ENCODE peak calls at places on chromosomes 5 and 9, in four cellular contexts. Z is body of pancreas, S is transverse colon, P is ovary. Y is an unnamed sample. For H3K9me3 and H3K27me3, the result is how much of the 10 kb centered on the place peaks cover.

GRCh38 chr9:69174645-69175487 is 789 bp downstream of the TJP2 start:
- DNase-seq in Z (no peak), S (peak), P (peak), Y (peak)

GRCh38 chr5:2430606-2431005 is 320.9 kb downstream of the IRX2 start:
- DNase-seq in P (no peak), Z (no peak), S (no peak), Y (no peak)

GRCh38 chr5:122921826-122922225 is 76.4 kb downstream of the SNX24 start:
- DNase-seq in Z (no peak), S (no peak), P (no peak), Y (no peak)

GRCh38 chr9:115262952-115263351 is 145.0 kb upstream of the TNC start:
- DNase-seq in S (no peak), P (no peak), Z (no peak), Y (no peak)

GRCh38 chr9:89807101-89807395 is 202.2 kb downstream of the GADD45G start:
- DNase-seq in Z (no peak), P (no peak), S (no peak), Y (no peak)

GRCh38 chr9:126860757-126861466 is 473 bp downstream of the ZBTB34 start:
- DNase-seq in P (no peak), Z (peak), S (peak), Y (peak)

GRCh38 chr5:142871056-142871879 is 101.1 kb downstream of the ARHGAP26 start:
- DNase-seq in Z (peak), P (no peak), S (peak), Y (no peak)

GRCh38 chr5:180026320-180026719 is 45.2 kb downstream of the RNF130 start:
- DNase-seq in P (no peak), Z (peak), S (no peak), Y (no peak)

GRCh38 chr5:149125386-149125891 is 15.9 kb upstream of the ABLIM3 start:
- DNase-seq in Z (peak), S (no peak), P (no peak), Y (peak)

GRCh38 chr9:92633879-92634278 is 36.1 kb downstream of the IPPK start:
- DNase-seq in S (no peak), Z (no peak), P (peak), Y (no peak)

GRCh38 chr9:82695704-82696103 is 367.2 kb downstream of the RASEF start:
- DNase-seq in S (no peak), P (no peak), Z (no peak), Y (no peak)

GRCh38 chr5:27038476-27038875 is at the start of gene CDH9:
- DNase-seq in Z (no peak), S (no peak), P (no peak), Y (no peak)

GRCh38 chr5:112234000-112234399 is 185.1 kb downstream of the EPB41L4A start:
- DNase-seq in S (no peak), Z (no peak), P (no peak), Y (no peak)

GRCh38 chr9:224540-225520 is 10.2 kb downstream of the DOCK8 start:
- DNase-seq in Z (no peak), P (no peak), S (no peak), Y (no peak)

GRCh38 chr5:143986567-143987242 is 174.7 kb downstream of the HMHB1 start:
- DNase-seq in Z (no peak), S (no peak), P (no peak), Y (no peak)

GRCh38 chr5:80246995-80247729 is 8.7 kb downstream of the SERINC5 start:
- DNase-seq in Z (peak), P (no peak), S (peak), Y (peak)

GRCh38 chr5:39148983-39149534 is 70.3 kb downstream of the FYB1 start:
- DNase-seq in Z (no peak), S (no peak), P (no peak), Y (no peak)

GRCh38 chr9:22119537-22120167 is 110.5 kb upstream of the CDKN2B start:
- DNase-seq in Z (no peak), S (no peak), P (no peak), Y (peak)

GRCh38 chr9:124975131-124975530 is 34.2 kb upstream of the GOLGA1 start:
- DNase-seq in P (no peak), S (no peak), Z (no peak), Y (no peak)

GRCh38 chr5:98397081-98397480 is 376.4 kb upstream of the RGMB start:
- DNase-seq in P (no peak), Z (no peak), S (no peak), Y (no peak)

GRCh38 chr5:37938861-37939260 is 99.0 kb upstream of the GDNF start:
- DNase-seq in Z (no peak), P (no peak), S (no peak), Y (no peak)

DNA sequence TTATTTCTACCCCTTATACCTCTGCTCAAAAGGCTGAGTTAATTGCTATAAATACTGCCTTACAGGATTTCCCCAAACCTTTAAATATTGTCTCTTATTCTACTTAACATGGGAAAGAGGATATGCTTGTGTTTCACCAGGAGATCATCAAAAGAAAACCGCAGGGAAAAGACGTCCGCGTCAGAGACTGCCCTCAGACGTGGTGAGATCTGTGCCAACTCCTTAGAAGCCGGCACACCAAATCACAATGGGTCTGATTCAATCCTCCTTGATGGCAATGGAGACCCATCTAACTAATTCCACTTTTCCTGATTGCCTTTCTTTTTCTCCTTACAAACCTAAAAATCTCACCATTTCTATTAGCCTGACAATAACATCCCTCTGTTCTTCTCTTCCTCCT is 55.0 kb downstream of the SH3PXD2B start:
- DNase-seq in Z (no peak), P (no peak), S (no peak), Y (no peak)
- H3K9me3 ChIP-seq in Z (under half), P (under half), S (under half), Y (under half)

DNA sequence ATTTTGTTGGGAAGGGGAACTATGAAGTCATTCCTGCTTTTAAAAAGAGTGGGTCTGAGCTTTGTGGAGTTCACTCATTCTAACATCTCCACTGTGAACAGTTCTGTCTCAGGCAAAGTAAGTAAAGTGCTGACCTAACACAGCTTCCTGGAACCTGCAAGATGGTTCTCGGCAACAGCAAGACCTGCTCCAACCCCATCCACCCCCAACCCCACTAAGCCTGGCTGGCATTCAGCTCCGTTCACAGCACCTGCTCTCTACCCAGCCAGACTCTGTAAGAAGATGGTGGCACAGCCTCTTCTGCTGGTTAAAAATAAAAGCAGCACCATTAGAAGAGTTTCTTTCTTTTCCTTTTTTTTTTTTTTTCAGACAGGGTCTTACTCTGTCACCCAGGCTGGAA is 42.0 kb downstream of the EPB41L4B start:
- DNase-seq in Z (peak), S (no peak), P (no peak), Y (no peak)
- H3K27me3 ChIP-seq in Z (under half), S (under half), P (under half), Y (under half)

GRCh38 chr5:33507426-33507825 is 66.7 kb downstream of the TARS1 start:
- DNase-seq in P (no peak), S (no peak), Z (no peak), Y (no peak)

GRCh38 chr5:33513786-33514185 is 73.0 kb downstream of the TARS1 start:
- DNase-seq in P (no peak), Z (no peak), S (no peak), Y (no peak)

DNA sequence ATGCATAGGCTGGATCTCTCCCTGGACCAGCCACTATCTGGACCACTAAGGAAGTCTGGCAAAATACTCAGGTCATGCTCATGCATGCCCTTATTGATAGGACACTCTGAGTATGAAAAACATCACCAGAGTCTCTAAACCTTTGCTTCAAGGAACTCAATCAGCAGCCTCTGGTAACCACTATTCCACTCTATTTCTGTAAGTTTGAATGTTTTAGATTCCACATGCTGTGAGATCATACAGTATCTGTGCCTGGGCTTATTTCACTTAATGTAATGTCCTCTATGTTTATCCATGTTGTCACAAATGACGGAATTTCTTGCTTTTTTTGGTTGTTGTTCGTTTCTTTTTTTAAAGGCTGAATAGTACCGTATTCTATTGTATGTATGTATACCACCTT is 68.3 kb downstream of the TARS1 start:
- DNase-seq in P (no peak), S (no peak), Z (no peak), Y (no peak)
- TF ChIP-seq CTCF in P (no peak), S (no peak), Z (no peak), Y (no peak)

GRCh38 chr5:178965465-178966055 is 24.6 kb downstream of the ZNF454 start:
- DNase-seq in Z (no peak), S (no peak), P (no peak), Y (no peak)
- H3K9me3 ChIP-seq in Z (under half), S (half or more), P (under half), Y (under half)

GRCh38 chr5:181167814-181168488 is 20.6 kb downstream of the OR2V2 start:
- DNase-seq in Z (no peak), P (no peak), S (no peak), Y (peak)
- H3K27me3 ChIP-seq in Z (under half), P (under half), S (half or more), Y (under half)

GRCh38 chr9:74773886-74774479 is 113.7 kb downstream of the TRPM6 start:
- DNase-seq in P (peak), Z (peak), S (peak), Y (peak)

GRCh38 chr9:74772126-74772525 is 115.6 kb downstream of the TRPM6 start:
- DNase-seq in S (no peak), P (no peak), Z (no peak), Y (no peak)

GRCh38 chr9:74771672-74772071 is 116.0 kb downstream of the TRPM6 start:
- DNase-seq in Z (no peak), P (no peak), S (no peak), Y (no peak)

GRCh38 chr9:74770508-74771261 is 117.0 kb downstream of the TRPM6 start:
- DNase-seq in Z (peak), P (peak), S (peak), Y (peak)

DNA sequence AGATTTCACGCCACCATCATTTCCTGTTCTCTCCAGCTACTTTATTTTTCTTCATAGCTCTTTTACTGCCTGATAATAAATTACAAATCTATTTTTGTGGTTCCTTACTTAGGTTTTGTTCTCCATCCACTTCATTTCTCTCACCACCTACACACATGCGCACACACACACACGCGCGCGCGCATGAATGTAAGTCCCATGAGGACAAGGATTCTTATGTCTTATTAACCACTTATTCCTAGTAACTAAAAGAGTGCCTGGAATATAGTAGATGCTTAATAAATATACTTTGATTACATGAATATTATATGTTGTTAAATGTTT is 116.5 kb downstream of the TRPM6 start:
- DNase-seq in P (no peak), Z (no peak), S (no peak), Y (no peak)
- TF ChIP-seq CTCF in P (no peak), Z (no peak), S (no peak), Y (no peak)

GRCh38 chr9:81382281-81382680 is 307.1 kb downstream of the TLE1 start:
- DNase-seq in Z (no peak), S (no peak), P (no peak), Y (no peak)
- H3K9me3 ChIP-seq in Z (under half), S (under half), P (under half), Y (under half)

GRCh38 chr5:146342519-146342881 is 3.9 kb downstream of the POU4F3 start:
- DNase-seq in S (no peak), Z (no peak), P (no peak), Y (no peak)

GRCh38 chr5:146339715-146340259 is 1.1 kb downstream of the POU4F3 start:
- DNase-seq in Z (no peak), S (no peak), P (no peak), Y (no peak)

GRCh38 chr5:146340260-146341081 is 1.8 kb downstream of the POU4F3 start:
- DNase-seq in P (peak), Z (peak), S (no peak), Y (no peak)

GRCh38 chr5:146342882-146343865 is 4.5 kb downstream of the POU4F3 start:
- DNase-seq in S (no peak), P (no peak), Z (no peak), Y (no peak)

DNA sequence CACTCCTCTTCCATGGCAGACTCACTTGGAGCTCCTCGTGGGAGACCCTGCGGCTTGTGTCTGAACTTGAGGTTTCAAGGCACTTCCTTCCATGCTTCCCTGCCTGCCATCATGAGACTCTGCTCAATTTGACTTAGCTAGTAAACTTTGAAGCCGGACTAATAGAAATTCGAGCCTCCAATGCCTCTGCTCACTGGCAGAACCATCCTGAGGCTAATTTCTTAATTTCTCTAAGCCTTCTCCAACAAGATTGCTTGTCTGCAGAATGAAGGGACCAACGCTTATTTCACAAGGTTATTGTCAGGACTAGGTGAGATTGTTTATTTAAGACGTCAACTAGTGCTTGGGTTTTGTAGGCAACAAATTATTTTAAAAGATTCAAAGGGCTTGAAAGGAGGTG is 3.2 kb downstream of the POU4F3 start:
- DNase-seq in P (no peak), S (no peak), Z (no peak), Y (no peak)
- H3K27me3 ChIP-seq in P (under half), S (half or more), Z (under half), Y (half or more)

GRCh38 chr5:78555870-78556269 is 92.7 kb downstream of the LHFPL2 start:
- DNase-seq in P (no peak), Z (no peak), S (no peak), Y (no peak)
- TF ChIP-seq CTCF in P (no peak), Z (no peak), S (no peak), Y (no peak)

DNA sequence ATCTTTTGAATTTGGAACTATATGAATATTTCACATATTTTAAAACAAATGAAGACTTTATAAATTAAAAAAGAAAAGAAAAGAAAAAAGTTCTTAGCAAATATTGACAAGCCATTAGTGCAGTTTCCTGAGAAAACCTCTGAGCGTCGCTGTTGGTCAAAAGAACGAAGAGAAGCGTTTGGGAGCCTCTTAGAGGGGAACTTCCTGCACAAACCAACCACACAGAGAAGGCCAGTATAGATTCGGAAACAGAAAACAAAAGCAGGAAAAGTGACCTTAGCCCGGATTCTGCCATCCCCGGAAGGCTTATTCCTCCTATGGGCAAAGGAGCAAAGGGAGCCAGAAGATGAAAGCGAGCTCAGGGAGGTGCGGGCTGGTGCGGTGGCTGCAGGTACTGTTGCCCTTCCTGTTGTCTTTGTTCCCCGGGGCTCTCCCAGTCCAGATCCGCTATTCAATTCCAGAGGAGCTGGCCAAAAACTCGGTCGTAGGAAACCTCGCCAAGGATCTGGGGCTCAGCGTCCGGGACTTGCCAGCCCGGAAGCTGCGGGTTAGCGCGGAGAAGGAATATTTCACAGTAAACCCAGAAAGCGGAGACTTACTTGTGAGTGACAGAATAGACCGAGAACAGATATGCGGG is at the start of gene PCDHGB2:
- DNase-seq in S (no peak), Z (no peak), P (no peak), Y (no peak)
- H3K9me3 ChIP-seq in S (half or more), Z (under half), P (under half), Y (under half)